ENCODE peak calls at places on chromosome 15, in five cellular contexts. One of them, this sample, is unnamed.

GRCh38 chr15:29270169-29270955 is 740 bp upstream of the NSMCE3 start:
- DNase-seq in left ventricle myocardium superior: no peak
- DNase-seq in stimulated activated CD4-positive, alpha-beta T cell treated with anti-CD3 and anti-CD28 coated beads, Interleukin-1b, Interleukin-23, amount 100 ng/mL, for 1 hour: no peak
- DNase-seq in nucleus accumbens: no peak
- DNase-seq in stromal cell of bone marrow: no peak
- DNase-seq in this sample: no peak

GRCh38 chr15:101386006-101386405 is 91.0 kb upstream of the SNRPA1 start:
- DNase-seq in stimulated activated CD4-positive, alpha-beta T cell treated with anti-CD3 and anti-CD28 coated beads, Interleukin-1b, Interleukin-23, amount 100 ng/mL, for 1 hour: no peak
- DNase-seq in left ventricle myocardium superior: no peak
- DNase-seq in stromal cell of bone marrow: no peak
- DNase-seq in nucleus accumbens: no peak
- DNase-seq in this sample: no peak

GRCh38 chr15:69782809-69783208 is 314.9 kb downstream of the TLE3 start:
- DNase-seq in nucleus accumbens: no peak
- DNase-seq in stromal cell of bone marrow: no peak
- DNase-seq in left ventricle myocardium superior: no peak
- DNase-seq in stimulated activated CD4-positive, alpha-beta T cell treated with anti-CD3 and anti-CD28 coated beads, Interleukin-1b, Interleukin-23, amount 100 ng/mL, for 1 hour: no peak
- DNase-seq in this sample: no peak

GRCh38 chr15:55764398-55764797 is 21.4 kb upstream of the PRTG start:
- DNase-seq in left ventricle myocardium superior: no peak
- DNase-seq in nucleus accumbens: no peak
- DNase-seq in stromal cell of bone marrow: no peak
- DNase-seq in stimulated activated CD4-positive, alpha-beta T cell treated with anti-CD3 and anti-CD28 coated beads, Interleukin-1b, Interleukin-23, amount 100 ng/mL, for 1 hour: no peak
- DNase-seq in this sample: no peak

GRCh38 chr15:64343222-64343621 is 12.8 kb downstream of the CSNK1G1 start:
- DNase-seq in stimulated activated CD4-positive, alpha-beta T cell treated with anti-CD3 and anti-CD28 coated beads, Interleukin-1b, Interleukin-23, amount 100 ng/mL, for 1 hour: no peak
- DNase-seq in nucleus accumbens: no peak
- DNase-seq in left ventricle myocardium superior: no peak
- DNase-seq in stromal cell of bone marrow: peak; percentile 35
- DNase-seq in this sample: no peak

GRCh38 chr15:74769463-74770025 is 12.3 kb upstream of the CSK start:
- DNase-seq in left ventricle myocardium superior: no peak
- DNase-seq in nucleus accumbens: no peak
- DNase-seq in stromal cell of bone marrow: no peak
- DNase-seq in stimulated activated CD4-positive, alpha-beta T cell treated with anti-CD3 and anti-CD28 coated beads, Interleukin-1b, Interleukin-23, amount 100 ng/mL, for 1 hour: no peak
- DNase-seq in this sample: no peak

GRCh38 chr15:98160236-98160635 is 199.7 kb downstream of the ARRDC4 start:
- DNase-seq in stimulated activated CD4-positive, alpha-beta T cell treated with anti-CD3 and anti-CD28 coated beads, Interleukin-1b, Interleukin-23, amount 100 ng/mL, for 1 hour: no peak
- DNase-seq in nucleus accumbens: no peak
- DNase-seq in stromal cell of bone marrow: no peak
- DNase-seq in left ventricle myocardium superior: no peak
- DNase-seq in this sample: no peak

GRCh38 chr15:83206971-83207621 is 527 bp downstream of the HDGFL3 start:
- DNase-seq in nucleus accumbens: peak; percentile 57
- DNase-seq in stimulated activated CD4-positive, alpha-beta T cell treated with anti-CD3 and anti-CD28 coated beads, Interleukin-1b, Interleukin-23, amount 100 ng/mL, for 1 hour: no peak
- DNase-seq in stromal cell of bone marrow: no peak
- DNase-seq in left ventricle myocardium superior: peak; percentile 65
- DNase-seq in this sample: peak; percentile 60

GRCh38 chr15:40334541-40334940 is 6.2 kb downstream of the CCDC9B start:
- DNase-seq in stromal cell of bone marrow: no peak
- DNase-seq in left ventricle myocardium superior: no peak
- DNase-seq in nucleus accumbens: no peak
- DNase-seq in stimulated activated CD4-positive, alpha-beta T cell treated with anti-CD3 and anti-CD28 coated beads, Interleukin-1b, Interleukin-23, amount 100 ng/mL, for 1 hour: no peak
- DNase-seq in this sample: no peak

GRCh38 chr15:27454281-27455060 is 483.5 kb downstream of the GABRG3 start:
- DNase-seq in left ventricle myocardium superior: no peak
- DNase-seq in stimulated activated CD4-positive, alpha-beta T cell treated with anti-CD3 and anti-CD28 coated beads, Interleukin-1b, Interleukin-23, amount 100 ng/mL, for 1 hour: no peak
- DNase-seq in stromal cell of bone marrow: peak; percentile 33
- DNase-seq in nucleus accumbens: no peak
- DNase-seq in this sample: no peak

GRCh38 chr15:60760646-60761504 is 281.9 kb upstream of the ICE2 start:
- DNase-seq in stimulated activated CD4-positive, alpha-beta T cell treated with anti-CD3 and anti-CD28 coated beads, Interleukin-1b, Interleukin-23, amount 100 ng/mL, for 1 hour: no peak
- DNase-seq in stromal cell of bone marrow: no peak
- DNase-seq in nucleus accumbens: no peak
- DNase-seq in left ventricle myocardium superior: no peak
- DNase-seq in this sample: no peak

GRCh38 chr15:67897646-67898045 is 57.8 kb upstream of the RNU6-1 start:
- DNase-seq in stimulated activated CD4-positive, alpha-beta T cell treated with anti-CD3 and anti-CD28 coated beads, Interleukin-1b, Interleukin-23, amount 100 ng/mL, for 1 hour: no peak
- DNase-seq in left ventricle myocardium superior: no peak
- DNase-seq in nucleus accumbens: no peak
- DNase-seq in stromal cell of bone marrow: no peak
- DNase-seq in this sample: no peak

GRCh38 chr15:24269166-24269571 is 406.4 kb upstream of the NPAP1 start:
- DNase-seq in stimulated activated CD4-positive, alpha-beta T cell treated with anti-CD3 and anti-CD28 coated beads, Interleukin-1b, Interleukin-23, amount 100 ng/mL, for 1 hour: no peak
- DNase-seq in stromal cell of bone marrow: no peak
- DNase-seq in left ventricle myocardium superior: no peak
- DNase-seq in nucleus accumbens: no peak
- DNase-seq in this sample: no peak

GRCh38 chr15:35874260-35874905 is 328.4 kb upstream of the DPH6 start:
- DNase-seq in stimulated activated CD4-positive, alpha-beta T cell treated with anti-CD3 and anti-CD28 coated beads, Interleukin-1b, Interleukin-23, amount 100 ng/mL, for 1 hour: no peak
- DNase-seq in nucleus accumbens: no peak
- DNase-seq in stromal cell of bone marrow: peak; percentile 91
- DNase-seq in left ventricle myocardium superior: no peak
- DNase-seq in this sample: no peak

GRCh38 chr15:51737538-51738305 is at the start of gene LYSMD2:
- DNase-seq in left ventricle myocardium superior: peak; percentile 92
- DNase-seq in stromal cell of bone marrow: no peak
- DNase-seq in nucleus accumbens: peak; percentile 75
- DNase-seq in stimulated activated CD4-positive, alpha-beta T cell treated with anti-CD3 and anti-CD28 coated beads, Interleukin-1b, Interleukin-23, amount 100 ng/mL, for 1 hour: no peak
- DNase-seq in this sample: peak; percentile 89

GRCh38 chr15:82767163-82767829 is 38.6 kb downstream of the FSD2 start:
- DNase-seq in left ventricle myocardium superior: no peak
- DNase-seq in stromal cell of bone marrow: no peak
- DNase-seq in stimulated activated CD4-positive, alpha-beta T cell treated with anti-CD3 and anti-CD28 coated beads, Interleukin-1b, Interleukin-23, amount 100 ng/mL, for 1 hour: no peak
- DNase-seq in nucleus accumbens: no peak
- DNase-seq in this sample: no peak

GRCh38 chr15:90660195-90660995 is 56.8 kb upstream of the BLM start:
- DNase-seq in left ventricle myocardium superior: peak; percentile 81
- DNase-seq in stimulated activated CD4-positive, alpha-beta T cell treated with anti-CD3 and anti-CD28 coated beads, Interleukin-1b, Interleukin-23, amount 100 ng/mL, for 1 hour: peak; percentile 24
- DNase-seq in nucleus accumbens: no peak
- DNase-seq in stromal cell of bone marrow: peak; percentile 96
- DNase-seq in this sample: peak; percentile 87

GRCh38 chr15:33098082-33099058 is 96.1 kb downstream of the FMN1 start:
- DNase-seq in stimulated activated CD4-positive, alpha-beta T cell treated with anti-CD3 and anti-CD28 coated beads, Interleukin-1b, Interleukin-23, amount 100 ng/mL, for 1 hour: no peak
- DNase-seq in stromal cell of bone marrow: peak; percentile 70
- DNase-seq in nucleus accumbens: no peak
- DNase-seq in left ventricle myocardium superior: no peak
- DNase-seq in this sample: no peak

GRCh38 chr15:84570164-84570692 is 30.6 kb upstream of the ZSCAN2 start:
- DNase-seq in stimulated activated CD4-positive, alpha-beta T cell treated with anti-CD3 and anti-CD28 coated beads, Interleukin-1b, Interleukin-23, amount 100 ng/mL, for 1 hour: no peak
- DNase-seq in nucleus accumbens: peak; percentile 51
- DNase-seq in left ventricle myocardium superior: peak; percentile 78
- DNase-seq in stromal cell of bone marrow: no peak
- DNase-seq in this sample: peak; percentile 61

GRCh38 chr15:28106294-28107110 is 7.4 kb upstream of the OCA2 start:
- DNase-seq in left ventricle myocardium superior: no peak
- DNase-seq in stimulated activated CD4-positive, alpha-beta T cell treated with anti-CD3 and anti-CD28 coated beads, Interleukin-1b, Interleukin-23, amount 100 ng/mL, for 1 hour: no peak
- DNase-seq in nucleus accumbens: peak; percentile 19
- DNase-seq in stromal cell of bone marrow: no peak
- DNase-seq in this sample: no peak

GRCh38 chr15:31261266-31262142 is 65.1 kb upstream of the KLF13 start:
- DNase-seq in stimulated activated CD4-positive, alpha-beta T cell treated with anti-CD3 and anti-CD28 coated beads, Interleukin-1b, Interleukin-23, amount 100 ng/mL, for 1 hour: no peak
- DNase-seq in left ventricle myocardium superior: no peak
- DNase-seq in stromal cell of bone marrow: no peak
- DNase-seq in nucleus accumbens: no peak
- DNase-seq in this sample: no peak

GRCh38 chr15:74324714-74325113 is 42.7 kb downstream of the CYP11A1 start:
- DNase-seq in stromal cell of bone marrow: no peak
- DNase-seq in nucleus accumbens: no peak
- DNase-seq in left ventricle myocardium superior: no peak
- DNase-seq in stimulated activated CD4-positive, alpha-beta T cell treated with anti-CD3 and anti-CD28 coated beads, Interleukin-1b, Interleukin-23, amount 100 ng/mL, for 1 hour: no peak
- DNase-seq in this sample: no peak

GRCh38 chr15:55916666-55917409 is 76.6 kb downstream of the NEDD4 start:
- DNase-seq in stromal cell of bone marrow: peak; percentile 55
- DNase-seq in left ventricle myocardium superior: no peak
- DNase-seq in nucleus accumbens: no peak
- DNase-seq in stimulated activated CD4-positive, alpha-beta T cell treated with anti-CD3 and anti-CD28 coated beads, Interleukin-1b, Interleukin-23, amount 100 ng/mL, for 1 hour: no peak
- DNase-seq in this sample: no peak

GRCh38 chr15:81758789-81759188 is 287.0 kb downstream of the MEX3B start:
- DNase-seq in stimulated activated CD4-positive, alpha-beta T cell treated with anti-CD3 and anti-CD28 coated beads, Interleukin-1b, Interleukin-23, amount 100 ng/mL, for 1 hour: no peak
- DNase-seq in left ventricle myocardium superior: no peak
- DNase-seq in stromal cell of bone marrow: no peak
- DNase-seq in nucleus accumbens: no peak
- DNase-seq in this sample: no peak

GRCh38 chr15:44726136-44726535 is 10.2 kb upstream of the TRIM69 start:
- DNase-seq in left ventricle myocardium superior: no peak
- DNase-seq in stromal cell of bone marrow: no peak
- DNase-seq in stimulated activated CD4-positive, alpha-beta T cell treated with anti-CD3 and anti-CD28 coated beads, Interleukin-1b, Interleukin-23, amount 100 ng/mL, for 1 hour: no peak
- DNase-seq in nucleus accumbens: no peak
- DNase-seq in this sample: no peak

GRCh38 chr15:53833134-53833624 is 73.7 kb upstream of the WDR72 start:
- DNase-seq in stromal cell of bone marrow: peak; percentile 13
- DNase-seq in left ventricle myocardium superior: no peak
- DNase-seq in nucleus accumbens: no peak
- DNase-seq in stimulated activated CD4-positive, alpha-beta T cell treated with anti-CD3 and anti-CD28 coated beads, Interleukin-1b, Interleukin-23, amount 100 ng/mL, for 1 hour: no peak
- DNase-seq in this sample: no peak

GRCh38 chr15:60318236-60318867 is 79.4 kb downstream of the ANXA2 start:
- DNase-seq in nucleus accumbens: no peak
- DNase-seq in stimulated activated CD4-positive, alpha-beta T cell treated with anti-CD3 and anti-CD28 coated beads, Interleukin-1b, Interleukin-23, amount 100 ng/mL, for 1 hour: no peak
- DNase-seq in left ventricle myocardium superior: no peak
- DNase-seq in stromal cell of bone marrow: no peak
- DNase-seq in this sample: no peak